ENCODE peak calls at places on chromosomes 12 and 14, in ten cellular contexts. M is astrocyte of the spinal cord; B is K562; G is PC-9; K is CD8-positive, alpha-beta T cell; I is RWPE2; N is astrocyte of the cerebellum; Q is Peyer's patch; S is A549; U is PC-3. R is an unnamed sample.

GRCh38 chr12:95548056-95548538 is 3.2 kb downstream of the USP44 start:
- DNase-seq in M (no peak), B (peak), G (no peak), K (peak), I (peak), N (no peak), Q (peak), S (no peak), U (no peak), R (no peak)

GRCh38 chr12:54356951-54357356 is 7.3 kb downstream of the GPR84 start:
- DNase-seq in M (no peak), B (no peak), G (no peak), K (no peak), I (no peak), N (no peak), Q (no peak), S (no peak), U (no peak), R (no peak)

GRCh38 chr14:36718216-36718615 is 56.6 kb downstream of the PAX9 start:
- DNase-seq in M (no peak), B (no peak), G (no peak), K (no peak), I (no peak), N (no peak), Q (no peak), S (no peak), U (peak), R (no peak)

GRCh38 chr14:102958461-102958860 is 36.0 kb downstream of the AMN start:
- DNase-seq in M (no peak), B (no peak), G (no peak), K (no peak), I (no peak), N (no peak), Q (no peak), S (no peak), U (no peak), R (no peak)

GRCh38 chr12:124833693-124834122 is 30.0 kb downstream of the SCARB1 start:
- DNase-seq in M (peak), B (peak), G (no peak), K (no peak), I (no peak), N (peak), Q (no peak), S (no peak), U (no peak), R (no peak)

GRCh38 chr12:31682136-31682962 is 22.9 kb downstream of the ETFBKMT start:
- DNase-seq in M (peak), B (peak), G (peak), K (peak), I (no peak), N (peak), Q (peak), S (peak), U (peak), R (peak)

GRCh38 chr14:74237441-74237840 is 1.8 kb upstream of the VSX2 start:
- DNase-seq in M (no peak), B (no peak), G (no peak), K (no peak), I (no peak), N (no peak), Q (no peak), S (no peak), U (no peak), R (no peak)

GRCh38 chr14:99566009-99566389 is 38.0 kb downstream of the CCDC85C start:
- DNase-seq in M (no peak), B (no peak), G (peak), K (no peak), I (no peak), N (no peak), Q (no peak), S (no peak), U (peak), R (peak)

GRCh38 chr14:75717729-75718128 is 56.7 kb downstream of the TTLL5 start:
- DNase-seq in M (no peak), B (no peak), G (no peak), K (no peak), I (no peak), N (no peak), Q (no peak), S (no peak), U (no peak), R (peak)

GRCh38 chr14:100645200-100645985 is 58.2 kb upstream of the BEGAIN start:
- DNase-seq in M (peak), B (peak), G (peak), K (peak), I (peak), N (peak), Q (peak), S (peak), U (peak), R (peak)

GRCh38 chr12:78683031-78683430 is 181.5 kb upstream of the SYT1 start:
- DNase-seq in M (no peak), B (no peak), G (no peak), K (no peak), I (no peak), N (no peak), Q (no peak), S (no peak), U (peak), R (no peak)

GRCh38 chr12:125105600-125105999 is 40.4 kb downstream of the AACS start:
- DNase-seq in M (no peak), B (no peak), G (no peak), K (no peak), I (no peak), N (no peak), Q (no peak), S (no peak), U (no peak), R (no peak)

GRCh38 chr14:20935303-20935984 is 19.8 kb upstream of the RNASE2 start:
- DNase-seq in M (no peak), B (no peak), G (no peak), K (no peak), I (no peak), N (no peak), Q (no peak), S (no peak), U (no peak), R (no peak)

GRCh38 chr14:91008759-91009409 is 51.6 kb downstream of the RPS6KA5 start:
- DNase-seq in M (no peak), B (no peak), G (no peak), K (no peak), I (no peak), N (no peak), Q (no peak), S (no peak), U (peak), R (no peak)

GRCh38 chr14:61077437-61077836 is 96.4 kb downstream of the SLC38A6 start:
- DNase-seq in M (no peak), B (no peak), G (no peak), K (no peak), I (no peak), N (no peak), Q (no peak), S (no peak), U (peak), R (no peak)

GRCh38 chr14:73785336-73785833 is 66.2 kb upstream of the PTGR2 start:
- DNase-seq in M (peak), B (no peak), G (peak), K (peak), I (no peak), N (peak), Q (peak), S (no peak), U (peak), R (no peak)

GRCh38 chr14:22900088-22900799 is 17.2 kb downstream of the REM2 start:
- DNase-seq in M (peak), B (peak), G (peak), K (peak), I (no peak), N (peak), Q (peak), S (peak), U (peak), R (peak)

GRCh38 chr14:104545151-104545931 is 34.2 kb upstream of the C14orf180 start:
- DNase-seq in M (no peak), B (no peak), G (no peak), K (no peak), I (no peak), N (no peak), Q (no peak), S (no peak), U (no peak), R (no peak)

GRCh38 chr12:93302331-93303229 is 75.1 kb upstream of the NUDT4 start:
- DNase-seq in M (peak), B (peak), G (no peak), K (no peak), I (no peak), N (peak), Q (no peak), S (no peak), U (no peak), R (no peak)

DNA sequence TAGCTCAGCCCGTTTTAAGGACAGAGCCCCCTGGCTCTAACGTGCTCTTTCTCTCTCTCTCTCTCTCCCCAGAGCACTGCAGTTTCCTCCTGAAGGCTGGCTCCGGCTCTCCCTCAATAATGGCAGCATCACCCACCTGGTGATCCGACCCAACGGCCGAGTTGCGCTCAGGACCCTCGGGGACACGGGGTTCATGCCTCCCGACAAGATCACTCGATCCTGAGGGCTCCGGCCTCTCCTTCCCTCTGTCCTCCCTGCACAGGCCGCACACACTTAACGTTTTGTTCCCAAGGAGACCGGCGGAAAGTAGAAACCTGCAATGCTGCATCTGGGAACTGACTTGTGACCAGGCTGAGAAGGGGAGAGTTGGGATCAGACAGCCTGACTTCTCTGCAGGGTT is 10.0 kb downstream of the PGAM5 start:
- DNase-seq in M (no peak), B (no peak), G (no peak), K (no peak), I (no peak), N (no peak), Q (no peak), S (no peak), U (no peak), R (no peak)
- H3K4me3 ChIP-seq in M (no peak), B (no peak), G (no peak), K (no peak), I (no peak), N (no peak), Q (no peak), S (no peak), U (no peak), R (no peak)

GRCh38 chr14:59126714-59127436 is 61.6 kb upstream of the DAAM1 start:
- DNase-seq in M (peak), B (peak), G (peak), K (no peak), I (no peak), N (peak), Q (peak), S (peak), U (peak), R (peak)
- TF ChIP-seq CTCF in M (peak), B (peak), G (peak), K (peak), I (peak), N (peak), Q (peak), S (peak), U (peak), R (peak)

DNA sequence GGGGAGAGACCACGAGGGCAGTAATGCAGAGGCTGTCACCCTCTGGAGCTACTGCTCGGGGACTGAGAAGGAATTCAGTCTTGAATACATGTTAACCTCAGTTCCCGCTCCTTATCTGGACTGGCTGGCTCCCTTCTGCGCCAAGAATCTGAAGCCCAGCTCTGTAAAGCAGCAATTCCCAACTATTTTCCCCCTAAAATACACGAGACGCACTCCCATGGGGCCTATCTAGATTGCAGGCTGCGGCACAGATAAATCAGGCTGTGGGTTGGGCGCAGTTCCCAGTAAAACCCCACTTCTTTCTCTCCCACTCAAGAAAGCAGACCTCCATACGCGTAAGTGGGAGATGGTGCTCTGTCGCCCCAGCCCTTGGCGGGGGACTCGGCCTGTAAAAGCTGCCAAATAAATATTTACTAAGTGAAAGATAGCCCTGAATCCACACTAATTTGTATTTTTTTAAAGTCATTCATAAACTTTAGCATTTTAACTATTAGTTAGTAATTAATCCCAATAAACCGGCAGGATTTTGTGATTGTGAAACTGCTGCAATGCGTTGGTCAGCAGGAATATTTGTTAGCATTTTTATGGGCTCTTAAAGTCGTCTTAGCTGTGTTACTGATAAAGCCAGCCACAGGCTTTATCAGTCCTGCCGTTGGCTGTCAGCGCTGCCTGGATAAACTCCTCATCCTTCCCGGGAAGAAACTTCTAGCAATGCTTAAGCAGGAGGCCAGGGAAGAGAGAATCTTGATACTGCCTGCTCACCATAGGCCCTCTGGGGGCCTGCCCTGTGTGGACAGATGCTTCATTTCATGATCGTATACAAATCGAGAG is 17.8 kb downstream of the FBXL14 start:
- DNase-seq in M (peak), B (no peak), G (peak), K (no peak), I (no peak), N (no peak), Q (no peak), S (no peak), U (peak), R (no peak)
- H3K4me3 ChIP-seq in M (no peak), B (peak), G (no peak), K (no peak), I (no peak), N (no peak), Q (peak), S (no peak), U (no peak), R (peak)

DNA sequence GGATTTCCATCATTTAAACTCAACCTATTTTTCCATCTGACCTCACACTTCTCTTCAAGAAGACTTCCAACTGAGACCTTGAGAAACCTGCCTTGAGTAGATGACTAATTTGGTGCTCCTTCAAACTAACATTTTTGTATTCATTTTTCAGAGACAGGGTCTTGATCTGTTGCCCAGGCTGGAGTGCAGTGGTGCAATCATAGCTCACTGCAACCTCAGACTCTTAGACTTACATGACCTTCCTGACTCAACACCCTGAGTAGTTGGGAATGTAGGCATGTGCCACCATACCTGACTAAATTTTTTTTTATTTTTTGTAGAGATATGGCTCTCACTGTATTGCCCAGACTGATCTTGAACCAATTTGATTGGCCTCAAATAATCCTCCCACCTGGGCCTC is 389.9 kb downstream of the PDZRN4 start:
- DNase-seq in M (no peak), B (no peak), G (no peak), K (no peak), I (no peak), N (no peak), Q (no peak), S (no peak), U (no peak), R (no peak)
- TF ChIP-seq CTCF in M (no peak), B (no peak), G (no peak), K (no peak), I (no peak), N (no peak), Q (no peak), S (no peak), U (no peak), R (no peak)

GRCh38 chr12:108831309-108831991 is 25.9 kb downstream of the SSH1 start:
- DNase-seq in M (no peak), B (no peak), G (no peak), K (no peak), I (no peak), N (no peak), Q (no peak), S (no peak), U (no peak), R (no peak)

GRCh38 chr12:108833757-108834472 is 23.5 kb downstream of the SSH1 start:
- DNase-seq in M (peak), B (no peak), G (peak), K (no peak), I (no peak), N (peak), Q (no peak), S (no peak), U (no peak), R (no peak)

GRCh38 chr12:108832730-108833354 is 24.5 kb downstream of the SSH1 start:
- DNase-seq in M (peak), B (no peak), G (peak), K (no peak), I (no peak), N (peak), Q (no peak), S (no peak), U (peak), R (no peak)

GRCh38 chr12:108832208-108832607 is 25.2 kb downstream of the SSH1 start:
- DNase-seq in M (peak), B (no peak), G (no peak), K (no peak), I (no peak), N (no peak), Q (no peak), S (no peak), U (no peak), R (no peak)

DNA sequence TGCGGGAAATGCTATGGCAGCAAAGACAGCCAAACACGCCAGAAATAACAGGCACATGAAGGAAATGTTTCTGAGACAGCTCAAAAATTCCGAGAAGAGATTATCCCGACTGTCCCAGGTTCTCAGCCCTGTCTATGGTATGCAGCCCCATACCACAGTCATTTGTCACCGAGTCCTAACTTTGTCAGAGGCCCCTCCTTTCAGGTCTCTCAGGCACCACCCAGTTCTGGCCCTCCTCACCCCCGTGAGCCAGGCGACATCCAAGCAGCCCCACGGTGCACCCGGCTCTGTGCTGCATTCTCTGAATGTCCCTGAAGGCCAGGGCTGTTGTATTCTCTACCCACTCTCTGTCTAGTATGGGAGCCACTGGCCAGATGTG is 24.0 kb downstream of the SSH1 start:
- DNase-seq in M (peak), B (no peak), G (peak), K (no peak), I (peak), N (peak), Q (no peak), S (peak), U (peak), R (no peak)
- H3K4me3 ChIP-seq in M (no peak), B (no peak), G (peak), K (no peak), I (no peak), N (peak), Q (no peak), S (peak), U (no peak), R (no peak)

GRCh38 chr14:77053046-77053841 is 24.7 kb upstream of the IRF2BPL start:
- DNase-seq in M (peak), B (peak), G (no peak), K (peak), I (no peak), N (no peak), Q (peak), S (no peak), U (no peak), R (no peak)

GRCh38 chr14:77046706-77047105 is 18.2 kb upstream of the IRF2BPL start:
- DNase-seq in M (no peak), B (no peak), G (peak), K (no peak), I (no peak), N (no peak), Q (no peak), S (no peak), U (peak), R (no peak)

GRCh38 chr14:77052281-77053044 is 24.0 kb upstream of the IRF2BPL start:
- DNase-seq in M (no peak), B (no peak), G (no peak), K (no peak), I (no peak), N (no peak), Q (no peak), S (no peak), U (peak), R (no peak)

GRCh38 chr14:77055981-77056380 is 27.5 kb upstream of the IRF2BPL start:
- DNase-seq in M (no peak), B (no peak), G (no peak), K (no peak), I (no peak), N (no peak), Q (no peak), S (no peak), U (no peak), R (no peak)

DNA sequence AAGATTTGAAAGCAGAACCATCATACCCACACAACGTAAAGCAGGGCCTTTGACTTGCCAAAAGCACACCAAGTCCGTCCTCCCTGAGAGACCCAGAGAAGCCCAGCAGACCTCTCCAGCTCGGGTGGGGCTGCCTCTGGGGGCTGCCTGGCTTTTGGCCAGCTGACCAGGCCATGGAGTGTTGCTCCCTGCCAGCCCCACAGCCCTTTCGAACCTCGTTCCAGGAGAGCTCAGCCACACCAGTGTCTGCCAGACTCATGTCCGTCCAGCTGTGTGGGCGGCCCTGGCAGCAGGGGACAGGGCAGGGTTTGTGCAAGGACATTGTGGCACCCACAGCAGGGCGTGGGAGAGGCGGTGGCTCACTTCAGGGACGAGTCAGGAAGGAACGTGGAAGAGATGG is 22.6 kb upstream of the IRF2BPL start:
- DNase-seq in M (no peak), B (no peak), G (no peak), K (no peak), I (no peak), N (no peak), Q (no peak), S (no peak), U (no peak), R (no peak)
- TF ChIP-seq CTCF in M (no peak), B (no peak), G (no peak), K (no peak), I (no peak), N (no peak), Q (no peak), S (no peak), U (no peak), R (no peak)